ENCODE peak calls at places on chromosome 17, in nine cellular contexts. L, B, Q, C, Z, R, T, P and V are unnamed samples.

GRCh38 chr17:78873519-78874340 is 29.3 kb downstream of the CEP295NL start:
- DNase-seq in L (no peak), B (peak), Q (peak), C (no peak), Z (peak), R (no peak), T (no peak), P (no peak), V (no peak)

GRCh38 chr17:38451030-38451839 is 23.0 kb downstream of the ARHGAP23 start:
- DNase-seq in L (peak), B (no peak), Q (no peak), C (peak), Z (peak), R (no peak), T (peak), P (peak), V (peak)

GRCh38 chr17:21689604-21690003 is 2.7 kb upstream of the KCNJ18 start:
- DNase-seq in L (no peak), B (no peak), Q (no peak), C (peak), Z (peak), R (no peak), T (peak), P (peak), V (no peak)

GRCh38 chr17:43840814-43841213 is 6.2 kb upstream of the CD300LG start:
- DNase-seq in L (peak), B (no peak), Q (no peak), C (no peak), Z (peak), R (peak), T (peak), P (peak), V (peak)

GRCh38 chr17:44345497-44346026 is 460 bp downstream of the GRN start:
- DNase-seq in L (peak), B (no peak), Q (no peak), C (peak), Z (peak), R (peak), T (peak), P (peak), V (peak)

GRCh38 chr17:42937712-42938596 is 26.3 kb downstream of the AARSD1 start:
- DNase-seq in L (peak), B (no peak), Q (no peak), C (peak), Z (peak), R (no peak), T (peak), P (peak), V (peak)

GRCh38 chr17:75845058-75845711 is 981 bp upstream of the UNC13D start:
- DNase-seq in L (peak), B (peak), Q (no peak), C (peak), Z (peak), R (peak), T (peak), P (peak), V (peak)

GRCh38 chr17:76700290-76700626 is 10.5 kb downstream of the MXRA7 start:
- DNase-seq in L (no peak), B (no peak), Q (no peak), C (no peak), Z (no peak), R (no peak), T (no peak), P (no peak), V (no peak)

GRCh38 chr17:73393381-73393780 is 81.6 kb upstream of the CDC42EP4 start:
- DNase-seq in L (no peak), B (no peak), Q (no peak), C (no peak), Z (no peak), R (no peak), T (no peak), P (no peak), V (no peak)

GRCh38 chr17:3956558-3956957 is 7.7 kb downstream of the ATP2A3 start:
- DNase-seq in L (no peak), B (no peak), Q (no peak), C (no peak), Z (no peak), R (no peak), T (no peak), P (no peak), V (no peak)

GRCh38 chr17:10271004-10271620 is 72.7 kb upstream of the GAS7 start:
- DNase-seq in L (no peak), B (no peak), Q (no peak), C (peak), Z (peak), R (no peak), T (peak), P (no peak), V (no peak)

GRCh38 chr17:81858967-81859905 is 1.1 kb downstream of the P4HB start:
- DNase-seq in L (no peak), B (no peak), Q (no peak), C (peak), Z (peak), R (no peak), T (peak), P (no peak), V (no peak)

GRCh38 chr17:60269417-60269816 is 119.6 kb downstream of the CA4 start:
- DNase-seq in L (no peak), B (no peak), Q (no peak), C (no peak), Z (no peak), R (no peak), T (no peak), P (no peak), V (no peak)

DNA sequence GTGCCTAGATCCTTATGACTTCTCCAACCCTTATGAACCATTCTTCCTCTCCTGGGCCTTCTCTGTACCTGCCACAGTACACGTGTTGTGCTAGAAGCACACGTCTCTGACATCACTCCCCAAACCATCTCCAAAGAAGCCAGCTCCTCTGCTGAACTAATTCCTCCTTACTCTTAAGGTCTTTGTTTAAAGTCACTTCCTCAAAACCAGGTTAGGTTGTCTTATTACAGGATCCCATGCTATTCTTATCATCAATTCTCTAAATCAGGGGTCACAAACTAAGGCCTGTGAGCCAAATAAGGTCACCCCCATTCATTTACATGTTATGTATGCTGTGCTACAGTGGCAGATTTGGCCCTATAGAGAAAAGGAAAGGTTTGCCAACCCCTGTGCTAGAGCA is 4.0 kb downstream of the SUPT6H start:
- DNase-seq in L (no peak), B (no peak), Q (no peak), C (no peak), Z (no peak), R (no peak), T (no peak), P (no peak), V (peak)
- H3K4me3 ChIP-seq in L (no peak), B (no peak), Q (no peak), C (no peak), Z (no peak), R (no peak), T (no peak), P (no peak), V (no peak)

GRCh38 chr17:29613371-29613837 is 9.3 kb downstream of the CORO6 start:
- DNase-seq in L (peak), B (peak), Q (peak), C (peak), Z (peak), R (peak), T (peak), P (peak), V (no peak)
- H3K4me3 ChIP-seq in L (no peak), B (peak), Q (peak), C (peak), Z (peak), R (no peak), T (peak), P (peak), V (no peak)

GRCh38 chr17:31067699-31068184 is 27.0 kb upstream of the NF1 start:
- DNase-seq in L (peak), B (no peak), Q (no peak), C (peak), Z (peak), R (no peak), T (peak), P (peak), V (no peak)

GRCh38 chr17:31068291-31068690 is 26.5 kb upstream of the NF1 start:
- DNase-seq in L (no peak), B (no peak), Q (no peak), C (peak), Z (peak), R (no peak), T (peak), P (peak), V (peak)

GRCh38 chr17:31073411-31073810 is 21.4 kb upstream of the NF1 start:
- DNase-seq in L (no peak), B (no peak), Q (no peak), C (no peak), Z (no peak), R (no peak), T (no peak), P (no peak), V (no peak)

GRCh38 chr17:31074772-31075538 is 19.8 kb upstream of the NF1 start:
- DNase-seq in L (peak), B (no peak), Q (no peak), C (peak), Z (peak), R (no peak), T (no peak), P (peak), V (peak)

GRCh38 chr17:31072186-31072585 is 22.6 kb upstream of the NF1 start:
- DNase-seq in L (peak), B (no peak), Q (no peak), C (peak), Z (no peak), R (no peak), T (peak), P (no peak), V (peak)
- H3K4me3 ChIP-seq in L (no peak), B (no peak), Q (no peak), C (no peak), Z (no peak), R (no peak), T (no peak), P (no peak), V (no peak)

GRCh38 chr17:62062936-62063335 is 2.1 kb downstream of the MED13 start:
- DNase-seq in L (no peak), B (no peak), Q (no peak), C (no peak), Z (no peak), R (no peak), T (no peak), P (no peak), V (no peak)
- H3K4me3 ChIP-seq in L (peak), B (peak), Q (peak), C (peak), Z (peak), R (no peak), T (peak), P (peak), V (peak)